ENCODE peak calls at places on chromosomes 13 and 19, in five cellular contexts. E is A549, N is uterus, Y is stomach, F is psoas muscle. G is an unnamed sample.

GRCh38 chr19:51327066-51327985 is 14.6 kb downstream of the VSIG10L start:
- DNase-seq in E (peak), N (no peak), Y (peak), F (peak), G (no peak)

GRCh38 chr19:51706296-51706695 is 13.2 kb downstream of the SPACA6 start:
- DNase-seq in E (no peak), N (no peak), Y (no peak), F (no peak), G (no peak)

GRCh38 chr19:45423033-45423588 is 606 bp downstream of the ERCC1 start:
- DNase-seq in E (no peak), N (no peak), Y (no peak), F (no peak), G (no peak)

GRCh38 chr13:67515895-67516294 is 285.8 kb upstream of the PCDH9 start:
- DNase-seq in E (no peak), N (no peak), Y (no peak), F (no peak), G (no peak)

GRCh38 chr19:12913871-12914690 is 5.0 kb downstream of the SYCE2 start:
- DNase-seq in E (no peak), N (no peak), Y (no peak), F (no peak), G (no peak)

GRCh38 chr19:17468302-17469091 is 1.8 kb upstream of the SLC27A1 start:
- DNase-seq in E (no peak), N (peak), Y (peak), F (peak), G (no peak)

GRCh38 chr13:64459778-64460177 is 2770.4 kb downstream of the PCDH9 start:
- DNase-seq in E (no peak), N (no peak), Y (no peak), F (no peak), G (no peak)

GRCh38 chr13:42412812-42413795 is 141.2 kb downstream of the AKAP11 start:
- DNase-seq in E (no peak), N (no peak), Y (no peak), F (no peak), G (no peak)

GRCh38 chr13:94641432-94641941 is 39.8 kb downstream of the GPR180 start:
- DNase-seq in E (peak), N (no peak), Y (no peak), F (no peak), G (no peak)

GRCh38 chr19:4844348-4845179 is 13.1 kb upstream of the TICAM1 start:
- DNase-seq in E (peak), N (peak), Y (no peak), F (no peak), G (no peak)

GRCh38 chr19:862529-863304 is 3.3 kb downstream of the CFD start:
- DNase-seq in E (peak), N (peak), Y (peak), F (peak), G (peak)

GRCh38 chr19:13842294-13843103 is 34.4 kb upstream of the NANOS3 start:
- DNase-seq in E (peak), N (peak), Y (peak), F (peak), G (peak)

GRCh38 chr13:30978981-30979956 is 46.8 kb downstream of the TEX26 start:
- DNase-seq in E (peak), N (no peak), Y (peak), F (no peak), G (no peak)

GRCh38 chr13:100645382-100645781 is 29.2 kb downstream of the TMTC4 start:
- DNase-seq in E (no peak), N (no peak), Y (no peak), F (no peak), G (no peak)

GRCh38 chr19:47740866-47741519 is 4.4 kb upstream of the NOP53 start:
- DNase-seq in E (no peak), N (no peak), Y (no peak), F (no peak), G (no peak)

GRCh38 chr19:873084-874019 is 13.9 kb downstream of the CFD start:
- DNase-seq in E (peak), N (no peak), Y (no peak), F (no peak), G (peak)

GRCh38 chr19:47514151-47514868 is 553 bp downstream of the NAPA start:
- DNase-seq in E (no peak), N (no peak), Y (peak), F (no peak), G (peak)

GRCh38 chr19:7211191-7211988 is 82.8 kb downstream of the INSR start:
- DNase-seq in E (no peak), N (peak), Y (peak), F (no peak), G (no peak)

GRCh38 chr19:17441241-17442135 is 7.0 kb downstream of the TMEM221 start:
- DNase-seq in E (peak), N (no peak), Y (no peak), F (no peak), G (no peak)

GRCh38 chr19:34502582-34503545 is 21.3 kb downstream of the WTIP start:
- DNase-seq in E (no peak), N (no peak), Y (peak), F (no peak), G (peak)

GRCh38 chr13:37914781-37915391 is 45.3 kb upstream of the TRPC4 start:
- DNase-seq in E (no peak), N (no peak), Y (no peak), F (no peak), G (no peak)

GRCh38 chr13:36124236-36124822 is 6.9 kb downstream of the DCLK1 start:
- DNase-seq in E (no peak), N (peak), Y (no peak), F (no peak), G (no peak)

GRCh38 chr19:32197896-32198882 is 147.2 kb upstream of the ZNF507 start:
- DNase-seq in E (no peak), N (no peak), Y (no peak), F (no peak), G (no peak)

GRCh38 chr13:98771838-98772611 is 19.6 kb upstream of the SLC15A1 start:
- DNase-seq in E (no peak), N (no peak), Y (peak), F (no peak), G (no peak)

GRCh38 chr19:17846146-17846545 is 1.6 kb downstream of the JAK3 start:
- DNase-seq in E (no peak), N (no peak), Y (no peak), F (no peak), G (no peak)

GRCh38 chr13:79548886-79549285 is 67.9 kb downstream of the NDFIP2 start:
- DNase-seq in E (peak), N (no peak), Y (no peak), F (no peak), G (no peak)
- TF ChIP-seq CTCF in E (peak), N (no peak), Y (no peak), F (peak), G (peak)

GRCh38 chr13:97004096-97004876 is 10.0 kb upstream of the OXGR1 start:
- DNase-seq in E (no peak), N (no peak), Y (no peak), F (no peak), G (no peak)
- TF ChIP-seq CTCF in E (no peak), N (no peak), Y (no peak), F (no peak), G (no peak)

GRCh38 chr13:75876371-75877050 is 240.4 kb downstream of the LMO7 start:
- DNase-seq in E (peak), N (peak), Y (peak), F (peak), G (no peak)

GRCh38 chr13:75875450-75875849 is 239.3 kb downstream of the LMO7 start:
- DNase-seq in E (no peak), N (no peak), Y (no peak), F (no peak), G (no peak)

GRCh38 chr13:75879656-75880055 is 243.5 kb downstream of the LMO7 start:
- DNase-seq in E (no peak), N (no peak), Y (no peak), F (no peak), G (no peak)

GRCh38 chr13:75877092-75877491 is 241.0 kb downstream of the LMO7 start:
- DNase-seq in E (no peak), N (no peak), Y (no peak), F (no peak), G (no peak)

DNA sequence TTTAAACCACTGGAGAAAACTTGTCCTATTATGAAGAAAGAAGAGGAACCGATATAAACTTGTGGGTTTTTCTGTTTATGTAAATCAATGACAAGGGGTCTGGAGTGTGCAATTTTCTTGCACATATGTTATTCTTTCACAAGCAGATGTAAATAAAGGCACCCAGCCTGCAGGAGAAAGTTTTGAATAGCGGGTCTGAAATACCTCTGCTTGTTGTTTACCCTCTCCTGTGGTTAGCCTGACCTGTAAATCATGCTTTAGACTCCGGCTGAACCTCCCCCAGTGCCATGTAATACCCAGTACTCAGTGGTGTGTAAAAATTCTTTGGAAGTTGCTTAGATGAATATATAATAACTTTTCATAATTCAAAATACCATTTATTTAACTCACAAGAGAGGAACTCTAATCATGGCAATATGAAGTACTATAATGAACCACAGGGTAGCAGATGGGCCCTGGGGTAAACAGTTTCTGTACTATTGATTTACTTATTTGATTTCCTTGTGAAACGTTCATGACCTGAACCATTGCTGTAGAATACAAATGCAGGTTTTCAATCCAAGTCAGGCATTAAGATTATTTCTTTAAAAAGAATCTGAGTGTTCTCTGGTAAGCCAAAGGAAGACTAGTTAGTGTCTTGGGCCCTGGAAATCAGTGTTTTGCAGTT is 245.1 kb downstream of the LMO7 start:
- DNase-seq in E (no peak), N (no peak), Y (no peak), F (no peak), G (no peak)
- TF ChIP-seq CTCF in E (no peak), N (no peak), Y (no peak), F (no peak), G (no peak)

DNA sequence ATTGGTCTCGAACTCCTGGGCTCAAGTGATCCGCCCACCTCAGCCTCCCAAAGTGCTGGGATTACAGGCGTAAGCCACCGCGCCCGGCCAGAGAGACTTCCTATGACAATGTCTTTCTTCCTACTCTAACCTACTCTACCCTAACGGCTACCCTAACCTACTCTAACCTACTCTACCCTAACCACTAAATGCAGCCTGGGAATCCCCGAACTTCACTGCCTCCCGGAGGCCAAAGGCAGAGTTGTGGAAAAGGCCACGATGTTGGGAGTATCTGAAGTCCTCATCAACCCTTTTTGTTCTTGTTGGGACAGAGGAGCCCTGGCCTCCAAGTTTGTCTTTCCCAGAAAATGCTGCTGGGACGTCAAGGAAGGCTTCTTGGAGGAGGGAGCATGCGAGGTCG is 967 bp upstream of the NR2C2AP start:
- DNase-seq in E (no peak), N (no peak), Y (no peak), F (no peak), G (no peak)
- TF ChIP-seq CTCF in E (no peak), N (no peak), Y (no peak), F (no peak), G (no peak)

GRCh38 chr19:53076984-53077383 is 26.2 kb downstream of the ZNF160 start:
- DNase-seq in E (peak), N (peak), Y (no peak), F (peak), G (no peak)
- TF ChIP-seq CTCF in E (no peak), N (peak), Y (no peak), F (peak), G (peak)

GRCh38 chr13:22270881-22271280 is 600.0 kb downstream of the FGF9 start:
- DNase-seq in E (no peak), N (no peak), Y (no peak), F (no peak), G (no peak)
- TF ChIP-seq CTCF in E (no peak), N (no peak), Y (no peak), F (no peak), G (no peak)

DNA sequence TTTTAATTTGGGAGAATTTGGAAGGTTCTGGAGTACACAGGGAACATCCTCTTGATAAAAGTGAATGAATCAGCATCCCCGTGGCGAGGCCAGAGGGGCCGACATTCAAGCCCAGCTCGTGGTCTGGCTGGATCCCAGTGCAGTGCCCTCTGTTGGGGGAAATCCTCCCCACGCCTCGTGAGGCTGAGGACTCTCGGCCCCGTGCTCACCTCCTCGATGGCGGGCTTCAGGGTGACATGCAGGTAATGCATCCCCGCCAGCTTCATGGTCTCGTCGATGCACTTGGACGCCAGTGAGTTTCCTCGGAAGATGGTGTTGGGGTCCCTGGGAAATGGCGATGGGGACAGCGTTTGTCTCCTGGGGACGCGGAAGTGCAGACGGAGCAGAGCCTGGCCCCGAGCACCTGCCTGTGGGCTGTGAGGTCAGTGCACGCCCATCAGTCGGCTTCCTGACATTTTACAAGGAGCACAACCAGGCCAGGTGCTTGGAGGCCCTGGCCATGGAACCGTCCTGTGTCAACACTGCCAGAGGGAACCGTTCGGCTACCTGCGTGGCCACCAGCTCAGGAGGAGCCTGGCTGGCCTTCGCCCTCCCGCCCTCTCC is 43.3 kb upstream of the C13orf46 start:
- DNase-seq in E (no peak), N (no peak), Y (no peak), F (peak), G (no peak)
- TF ChIP-seq CTCF in E (no peak), N (no peak), Y (no peak), F (no peak), G (peak)

GRCh38 chr19:3064011-3064330 is 1.7 kb upstream of the TLE5 start:
- DNase-seq in E (no peak), N (no peak), Y (no peak), F (no peak), G (no peak)

GRCh38 chr19:3060852-3061182 is 1.5 kb downstream of the TLE5 start:
- DNase-seq in E (no peak), N (no peak), Y (no peak), F (no peak), G (no peak)

GRCh38 chr19:3059653-3060052 is 2.6 kb downstream of the TLE5 start:
- DNase-seq in E (no peak), N (no peak), Y (no peak), F (no peak), G (no peak)

GRCh38 chr19:3062165-3063105 is at the start of gene TLE5:
- DNase-seq in E (no peak), N (peak), Y (peak), F (peak), G (no peak)

GRCh38 chr19:3061214-3062161 is 807 bp downstream of the TLE5 start:
- DNase-seq in E (no peak), N (peak), Y (peak), F (peak), G (no peak)
- TF ChIP-seq CTCF in E (peak), N (peak), Y (peak), F (no peak), G (peak)

GRCh38 chr13:25982908-25983307 is 68.9 kb downstream of the SHISA2 start:
- DNase-seq in E (no peak), N (no peak), Y (no peak), F (no peak), G (no peak)

GRCh38 chr13:25977671-25978070 is 74.1 kb downstream of the SHISA2 start:
- DNase-seq in E (no peak), N (no peak), Y (no peak), F (no peak), G (no peak)

GRCh38 chr13:25978961-25979360 is 72.9 kb downstream of the SHISA2 start:
- DNase-seq in E (no peak), N (no peak), Y (no peak), F (no peak), G (no peak)

GRCh38 chr13:25981060-25981459 is 70.8 kb downstream of the SHISA2 start:
- DNase-seq in E (no peak), N (no peak), Y (no peak), F (no peak), G (no peak)

GRCh38 chr13:25980255-25980654 is 71.6 kb downstream of the SHISA2 start:
- DNase-seq in E (peak), N (no peak), Y (no peak), F (no peak), G (no peak)
- TF ChIP-seq CTCF in E (no peak), N (no peak), Y (peak), F (peak), G (peak)

GRCh38 chr13:73189766-73190165 is 131.0 kb downstream of the KLF5 start:
- DNase-seq in E (no peak), N (no peak), Y (no peak), F (no peak), G (no peak)
- TF ChIP-seq CTCF in E (no peak), N (no peak), Y (no peak), F (no peak), G (no peak)

G was measured in chondrocyte.